ENCODE peak calls at places on chromosome 14, in four cellular contexts. V is fibroblast of pulmonary artery, T is psoas muscle, N is cardiac muscle cell. M is an unnamed sample.

GRCh38 chr14:99274346-99275221 is 2.6 kb upstream of the BCL11B start:
- DNase-seq in V (peak; percentile 80), T (peak; percentile 77), N (peak; percentile 89), M (peak; percentile 53)

GRCh38 chr14:100893760-100894159 is 9.8 kb downstream of the RTL1 start:
- DNase-seq in V (no peak), T (peak; percentile 15), N (no peak), M (no peak)

GRCh38 chr14:60204843-60205774 is 39.9 kb upstream of the DHRS7 start:
- DNase-seq in V (no peak), T (no peak), N (no peak), M (no peak)

GRCh38 chr14:101068293-101068957 is 164.9 kb upstream of the RTL1 start:
- DNase-seq in V (no peak), T (peak; percentile 41), N (no peak), M (no peak)

GRCh38 chr14:51004801-51005526 is 60.7 kb upstream of the PYGL start:
- DNase-seq in V (peak; percentile 58), T (no peak), N (peak; percentile 68), M (peak; percentile 11)

GRCh38 chr14:32761381-32761968 is 177.2 kb upstream of the NPAS3 start:
- DNase-seq in V (peak; percentile 36), T (no peak), N (peak; percentile 6), M (peak; percentile 5)

GRCh38 chr14:77314043-77314442 is 6.6 kb downstream of the POMT2 start:
- DNase-seq in V (peak; percentile 82), T (no peak), N (peak; percentile 68), M (peak; percentile 99)

GRCh38 chr14:86933460-86933859 is 1059.5 kb downstream of the GALC start:
- DNase-seq in V (no peak), T (no peak), N (no peak), M (no peak)

GRCh38 chr14:35766700-35767082 is 42.4 kb downstream of the RALGAPA1 start:
- DNase-seq in V (no peak), T (no peak), N (no peak), M (peak; percentile 8)

GRCh38 chr14:32588448-32589320 is 259.6 kb downstream of the AKAP6 start:
- DNase-seq in V (peak; percentile 80), T (no peak), N (peak; percentile 75), M (peak; percentile 65)

GRCh38 chr14:85788834-85789233 is 258.9 kb downstream of the FLRT2 start:
- DNase-seq in V (no peak), T (no peak), N (no peak), M (no peak)

GRCh38 chr14:94213021-94213420 is 38.9 kb downstream of the PPP4R4 start:
- DNase-seq in V (peak; percentile 12), T (no peak), N (peak; percentile 35), M (peak; percentile 30)

GRCh38 chr14:103045387-103045869 is 11.9 kb downstream of the CDC42BPB start:
- DNase-seq in V (no peak), T (no peak), N (no peak), M (no peak)

GRCh38 chr14:102993523-102993922 is 63.8 kb downstream of the CDC42BPB start:
- DNase-seq in V (peak; percentile 55), T (no peak), N (peak; percentile 36), M (peak; percentile 78)

GRCh38 chr14:105602243-105602750 is 75.9 kb downstream of the TMEM121 start:
- DNase-seq in V (no peak), T (no peak), N (no peak), M (no peak)

GRCh38 chr14:93903342-93904184 is 23.6 kb upstream of the FAM181A start:
- DNase-seq in V (no peak), T (no peak), N (no peak), M (no peak)

GRCh38 chr14:90513151-90514014 is 116.6 kb downstream of the CALM1 start:
- DNase-seq in V (peak; percentile 47), T (no peak), N (peak; percentile 78), M (no peak)

GRCh38 chr14:85079842-85080741 is 449.9 kb upstream of the FLRT2 start:
- DNase-seq in V (no peak), T (no peak), N (no peak), M (peak; percentile 32)

GRCh38 chr14:93702946-93703345 is 85.3 kb downstream of the PRIMA1 start:
- DNase-seq in V (no peak), T (no peak), N (no peak), M (no peak)

GRCh38 chr14:73462078-73462715 is 3.9 kb upstream of the NUMB start:
- DNase-seq in V (peak; percentile 67), T (no peak), N (peak; percentile 75), M (peak; percentile 82)

GRCh38 chr14:32662234-32662633 is 276.4 kb upstream of the NPAS3 start:
- DNase-seq in V (peak; percentile 10), T (no peak), N (no peak), M (no peak)

GRCh38 chr14:103108749-103109207 is 14.3 kb downstream of the EXOC3L4 start:
- DNase-seq in V (no peak), T (peak; percentile 76), N (peak; percentile 45), M (peak; percentile 43)

GRCh38 chr14:57498659-57499058 is 5.0 kb upstream of the CCDC198 start:
- DNase-seq in V (no peak), T (no peak), N (no peak), M (no peak)

DNA sequence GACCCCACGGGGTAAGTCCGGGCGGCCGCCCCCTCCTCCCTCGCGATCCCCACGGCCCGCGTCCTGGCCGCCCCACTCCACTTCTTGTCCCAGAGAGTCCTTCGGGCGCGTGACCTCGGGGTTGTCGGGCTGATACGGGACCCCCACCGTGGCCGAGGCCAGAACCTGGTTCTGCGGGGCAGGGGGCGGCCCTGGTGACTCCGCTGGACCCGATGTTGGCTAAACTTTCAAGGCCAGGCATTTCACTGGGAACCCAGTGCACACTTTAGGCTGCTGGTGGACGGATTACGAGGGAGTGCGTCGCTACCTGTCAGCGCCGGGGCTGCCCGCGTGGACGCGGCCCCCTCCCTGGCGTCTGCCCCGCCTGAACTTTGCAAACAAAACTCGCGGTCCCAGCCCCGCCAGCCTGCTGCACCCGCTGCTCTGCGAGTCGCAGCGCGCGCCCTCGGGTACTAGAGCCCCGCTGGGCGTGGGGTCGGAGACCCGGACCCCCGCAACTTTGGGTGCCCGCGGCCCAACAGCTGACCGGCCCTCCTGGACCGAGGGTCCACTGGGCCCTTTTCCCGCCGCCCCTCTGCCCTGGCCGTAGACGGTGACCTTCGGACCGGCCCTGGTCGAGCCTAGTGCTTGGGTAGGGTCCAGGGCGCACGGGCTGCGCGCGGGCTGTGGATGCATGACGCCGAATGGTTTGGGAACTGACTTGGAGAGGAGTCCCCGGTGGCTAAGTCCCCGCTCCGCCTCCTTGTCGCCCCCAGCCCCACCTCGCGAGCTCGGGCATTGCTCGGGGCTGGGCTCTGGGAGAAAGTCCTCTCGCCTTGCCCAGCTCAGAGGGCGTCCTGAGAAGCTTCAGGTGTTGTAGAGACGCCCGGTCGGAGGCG is 624 bp downstream of the RIN3 start:
- DNase-seq in V (peak; percentile 29), T (no peak), N (peak; percentile 43), M (peak; percentile 37)
- H3K4me3 ChIP-seq in V (peak overlapping the region; percentile 71), T (peak overlapping the region; percentile 74), N (peak overlapping the region; percentile 29), M (peak overlapping the region; percentile 70)

DNA sequence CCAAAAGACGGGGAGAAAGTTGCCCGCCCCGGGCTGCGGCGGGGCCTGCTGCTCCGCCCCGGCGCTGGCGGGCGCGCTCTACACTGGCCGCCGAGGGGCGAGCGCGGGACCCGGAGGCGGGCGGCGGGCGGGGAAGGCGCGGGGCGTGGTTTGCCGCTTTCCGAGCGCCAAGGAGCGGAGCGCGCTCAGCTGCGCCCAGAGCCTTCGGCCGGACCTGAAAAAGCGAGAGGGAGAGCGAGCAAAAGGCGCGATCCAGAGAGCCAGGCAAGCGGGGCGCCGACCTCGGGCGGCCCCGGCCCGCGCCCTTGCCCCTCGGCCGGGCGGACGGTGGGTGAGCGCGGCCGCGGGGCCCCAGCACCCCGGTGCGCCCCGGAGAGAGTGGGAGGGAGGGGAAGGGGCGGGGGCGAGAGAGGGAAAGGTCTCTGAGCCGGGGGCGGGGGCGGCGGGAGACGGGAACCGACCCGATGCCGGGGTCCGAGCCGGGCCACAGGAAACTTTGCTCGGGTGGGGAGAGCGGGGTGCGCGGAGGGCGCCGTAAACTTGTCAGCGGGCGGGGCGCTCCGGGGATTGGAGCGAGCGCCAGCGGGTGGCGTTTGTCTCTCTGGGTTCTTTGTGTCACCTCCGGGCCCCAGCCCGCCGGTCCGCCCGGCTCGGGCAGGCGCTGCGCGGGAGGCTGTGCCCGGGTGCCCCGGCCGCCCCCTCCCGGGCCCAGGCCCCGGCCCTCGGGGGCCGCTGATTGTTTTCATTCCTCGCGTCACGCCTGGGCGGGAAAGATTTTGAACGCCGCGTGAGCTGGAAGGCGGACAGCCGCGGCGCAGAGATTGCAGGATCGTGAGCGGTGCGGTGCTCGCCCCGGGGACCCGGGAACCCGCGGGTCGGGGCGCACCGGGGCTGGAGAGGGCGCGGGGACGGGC is at the start of gene SYNE2:
- DNase-seq in V (peak; percentile 77), T (peak; percentile 87), N (peak; percentile 86), M (peak; percentile 70)
- TF ChIP-seq CTCF in V (no peak), T (peak; percentile 37), N (no peak), M (peak; percentile 12)

DNA sequence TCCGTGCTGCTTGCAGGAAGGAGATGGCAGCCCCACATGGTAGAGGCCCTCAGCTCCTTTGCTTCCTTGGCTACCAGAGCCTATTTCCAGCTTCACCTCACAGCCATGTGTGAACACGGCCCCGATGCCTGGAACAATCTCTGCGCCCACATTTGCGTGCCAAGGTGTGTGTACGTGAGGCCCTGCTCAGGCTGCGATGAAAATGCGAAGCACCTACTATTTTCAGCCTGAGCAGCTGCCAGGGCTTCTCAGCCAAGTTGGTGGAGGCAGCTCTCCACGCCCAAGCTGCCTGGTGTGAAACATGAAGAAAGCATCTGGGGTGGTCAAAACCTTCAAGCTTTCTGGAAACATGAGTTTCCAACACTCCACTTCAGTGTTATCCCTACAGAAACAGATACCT is 177.8 kb upstream of the EGLN3 start:
- DNase-seq in V (no peak), T (peak; percentile 57), N (no peak), M (no peak)
- H3K4me3 ChIP-seq in V (no peak overlapping the region), T (no peak overlapping the region), N (no peak overlapping the region), M (no peak overlapping the region)

GRCh38 chr14:70934084-70934483 is 26.8 kb downstream of the PCNX1 start:
- DNase-seq in V (peak; percentile 55), T (no peak), N (peak; percentile 72), M (peak; percentile 62)

GRCh38 chr14:70935135-70935534 is 27.9 kb downstream of the PCNX1 start:
- DNase-seq in V (no peak), T (no peak), N (no peak), M (no peak)

GRCh38 chr14:70926187-70926830 is 19.1 kb downstream of the PCNX1 start:
- DNase-seq in V (no peak), T (no peak), N (no peak), M (no peak)

GRCh38 chr14:70934502-70935134 is 27.4 kb downstream of the PCNX1 start:
- DNase-seq in V (peak; percentile 72), T (no peak), N (peak; percentile 58), M (peak; percentile 82)

DNA sequence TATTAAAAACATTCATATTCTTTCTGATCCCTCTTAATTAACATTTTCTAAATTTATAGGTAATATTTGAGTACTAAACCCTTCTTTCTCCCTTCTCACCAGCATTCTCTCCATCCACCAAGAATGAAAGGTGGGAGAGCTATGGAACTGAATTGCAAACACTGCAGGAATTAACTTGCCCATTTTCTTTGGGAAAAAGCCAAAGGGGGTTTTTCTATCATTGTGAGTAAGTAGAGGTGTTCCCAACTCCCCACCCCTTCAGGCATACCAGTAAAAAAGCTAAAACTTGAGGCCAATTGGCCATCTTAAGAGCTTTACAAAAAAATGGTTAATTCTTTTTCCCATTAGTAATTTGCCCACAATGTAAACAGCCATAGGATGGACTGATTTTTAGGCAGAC is 23.7 kb downstream of the PCNX1 start:
- DNase-seq in V (no peak), T (no peak), N (no peak), M (no peak)
- TF ChIP-seq CTCF in V (no peak), T (no peak), N (no peak), M (no peak)

GRCh38 chr14:96205994-96206392 is 1.4 kb downstream of the BDKRB2 start:
- DNase-seq in V (no peak), T (no peak), N (no peak), M (no peak)
- H3K4me3 ChIP-seq in V (no peak overlapping the region), T (no peak overlapping the region), N (no peak overlapping the region), M (peak overlapping the region; percentile 68)

M was measured in fibroblast of villous mesenchyme.